ENCODE peak calls at places on chromosomes 11 and 22, in eight cellular contexts. D is lower lobe of right lung; X is CD8-positive, alpha-beta T cell; N is testis; F is PC-3; W is tibial artery; Z is cardiac muscle cell; A is heart right ventricle. G is an unnamed sample.
A peak's percentile ranks its signal among the peaks of the same experiment; 100 is the strongest.

GRCh38 chr11:45847908-45848316 is 637 bp downstream of the CRY2 start:
- DNase-seq in Z (peak; percentile 78), X (no peak), W (peak; percentile 79), N (peak; percentile 71), A (peak; percentile 49), F (peak; percentile 35), D (peak; percentile 75), G (peak; percentile 80)

GRCh38 chr11:82734120-82734479 is 436 bp upstream of the FAM181B start:
- DNase-seq in W (no peak), X (no peak), D (no peak), A (no peak), Z (no peak), N (no peak), F (no peak), G (no peak)

GRCh38 chr11:68076371-68077042 is 37.7 kb downstream of the TCIRG1 start:
- DNase-seq in D (no peak), Z (peak; percentile 42), A (no peak), F (no peak), N (no peak), X (no peak), W (no peak), G (no peak)

GRCh38 chr11:17745032-17745772 is 10.6 kb downstream of the KCNC1 start:
- DNase-seq in W (peak; percentile 60), Z (no peak), A (no peak), F (no peak), D (peak; percentile 22), N (no peak), X (no peak), G (no peak)

GRCh38 chr11:44894217-44894617 is 56.5 kb downstream of the TP53I11 start:
- DNase-seq in Z (peak; percentile 89), F (peak; percentile 65), X (peak; percentile 68), N (peak; percentile 80), W (peak; percentile 85), A (peak; percentile 73), D (peak; percentile 58), G (peak; percentile 97)

GRCh38 chr11:81002374-81002773 is 1561.5 kb upstream of the TENM4 start:
- DNase-seq in A (no peak), D (no peak), X (no peak), N (no peak), F (no peak), W (no peak), Z (no peak), G (no peak)

GRCh38 chr22:45608763-45609180 is 62.9 kb upstream of the ATXN10 start:
- DNase-seq in A (no peak), D (peak; percentile 24), X (no peak), W (no peak), Z (no peak), N (no peak), F (peak; percentile 87), G (no peak)

GRCh38 chr22:38657248-38657909 is 941 bp downstream of the CBY1 start:
- DNase-seq in Z (peak; percentile 29), N (peak; percentile 43), A (no peak), W (no peak), D (no peak), X (peak; percentile 52), F (peak; percentile 31), G (peak; percentile 70)

GRCh38 chr11:27162237-27162636 is 121.6 kb downstream of the BBOX1 start:
- DNase-seq in D (no peak), Z (no peak), X (no peak), N (no peak), A (no peak), F (no peak), W (no peak), G (no peak)

GRCh38 chr22:30260682-30261081 is 6.0 kb downstream of the OSM start:
- DNase-seq in A (no peak), W (no peak), N (no peak), F (no peak), Z (no peak), D (no peak), X (no peak), G (no peak)

GRCh38 chr11:90213322-90213721 is 9.5 kb downstream of the CHORDC1 start:
- DNase-seq in A (no peak), W (no peak), X (no peak), N (no peak), D (no peak), F (no peak), Z (no peak), G (no peak)

GRCh38 chr11:123519055-123519796 is 89.2 kb downstream of the GRAMD1B start:
- DNase-seq in N (no peak), X (no peak), D (no peak), F (peak; percentile 81), W (no peak), A (no peak), Z (no peak), G (peak; percentile 68)

GRCh38 chr22:24435861-24436351 is 8.5 kb downstream of the ADORA2A start:
- DNase-seq in Z (no peak), N (no peak), D (no peak), F (no peak), X (no peak), A (no peak), W (peak; percentile 63), G (no peak)

GRCh38 chr11:110425751-110426545 is 3.8 kb upstream of the FDX1 start:
- DNase-seq in W (no peak), X (no peak), D (no peak), F (peak; percentile 20), N (no peak), A (no peak), Z (no peak), G (no peak)

DNA sequence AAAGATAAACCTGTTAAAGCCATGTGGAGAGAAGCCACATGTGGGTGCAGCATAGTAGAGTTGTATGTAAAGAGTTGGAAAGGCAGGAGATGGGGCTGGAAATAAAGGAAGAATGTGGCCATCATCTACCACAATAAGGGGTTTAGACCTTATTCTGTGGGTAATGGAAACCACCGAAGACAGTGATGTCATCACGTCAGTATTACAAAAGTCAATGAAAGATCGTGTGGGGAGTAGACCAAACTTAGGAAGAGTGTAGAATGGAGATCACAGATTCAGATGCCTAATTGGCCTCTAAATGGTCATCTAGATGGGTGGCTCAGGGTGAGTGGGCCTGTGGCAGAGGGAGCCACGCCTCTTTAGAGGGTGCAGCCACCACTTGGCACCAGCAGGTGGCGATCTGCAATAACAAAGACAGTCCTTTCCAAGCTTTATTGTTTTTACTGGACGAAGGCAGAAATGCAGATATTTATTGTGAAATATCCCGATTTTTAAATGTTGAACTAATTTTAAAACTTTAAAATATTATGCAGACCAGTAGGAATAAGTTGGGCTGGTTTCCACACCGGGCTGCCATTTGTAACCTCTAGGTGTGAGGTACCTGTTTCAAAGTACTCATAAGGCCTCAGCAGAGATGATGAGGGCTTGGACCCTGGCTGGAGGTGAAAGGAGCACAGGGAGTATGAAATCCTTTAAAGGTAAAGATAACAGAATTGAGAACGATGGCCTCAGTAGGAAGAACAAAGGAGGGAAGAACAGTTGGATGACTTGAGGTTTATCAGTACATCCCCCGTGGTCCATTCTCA is 222.0 kb downstream of the DBX1 start:
- DNase-seq in A (peak; percentile 31), N (peak; percentile 70), Z (peak; percentile 75), W (no peak), D (peak; percentile 56), F (peak; percentile 73), X (no peak), G (peak; percentile 90)
- H3K27ac ChIP-seq in A (no peak overlapping the region), N (no peak overlapping the region), Z (no peak overlapping the region), W (no peak overlapping the region), D (no peak overlapping the region), F (peak overlapping the region; percentile 24), X (no peak overlapping the region), G (no peak overlapping the region)

GRCh38 chr11:76577921-76578654 is 92.5 kb downstream of the LRRC32 start:
- DNase-seq in W (no peak), X (no peak), Z (no peak), D (no peak), F (no peak), N (no peak), A (peak; percentile 32), G (no peak)
- H3K9me3 ChIP-seq in W (no peaks in the 10 kb centered on the region), X (no peaks in the 10 kb centered on the region), Z (no peaks in the 10 kb centered on the region), D (no peaks in the 10 kb centered on the region), F (no peaks in the 10 kb centered on the region), N (no peaks in the 10 kb centered on the region), A (no peaks in the 10 kb centered on the region), G (no peaks in the 10 kb centered on the region)

GRCh38 chr11:74225565-74225964 is 54.5 kb downstream of the PPME1 start:
- DNase-seq in F (no peak), N (no peak), W (no peak), X (no peak), D (no peak), Z (no peak), A (no peak), G (no peak)

GRCh38 chr11:74232316-74232950 is 61.3 kb downstream of the PPME1 start:
- DNase-seq in X (peak; percentile 55), D (no peak), F (no peak), A (no peak), Z (no peak), N (no peak), W (no peak), G (no peak)

GRCh38 chr11:74221816-74222215 is 50.7 kb downstream of the PPME1 start:
- DNase-seq in D (no peak), W (no peak), Z (no peak), A (no peak), N (no peak), F (no peak), X (no peak), G (no peak)

GRCh38 chr11:74226907-74227306 is 55.8 kb downstream of the PPME1 start:
- DNase-seq in A (peak; percentile 13), W (no peak), X (no peak), F (peak; percentile 32), D (no peak), Z (peak; percentile 16), N (no peak), G (peak; percentile 50)
- TF ChIP-seq CTCF in A (no peak), W (no peak), X (no peak), F (peak; percentile 45), D (no peak), Z (no peak), N (no peak), G (peak; percentile 42)

GRCh38 chr11:128300785-128301184 is 286.6 kb downstream of the ETS1 start:
- DNase-seq in X (no peak), N (no peak), Z (no peak), D (no peak), A (no peak), F (no peak), W (no peak), G (no peak)

GRCh38 chr11:128297111-128297651 is 290.2 kb downstream of the ETS1 start:
- DNase-seq in X (peak; percentile 62), F (no peak), N (no peak), W (no peak), A (no peak), D (no peak), Z (no peak), G (no peak)

GRCh38 chr11:128298271-128298670 is 289.1 kb downstream of the ETS1 start:
- DNase-seq in Z (no peak), W (no peak), X (no peak), A (no peak), N (no peak), D (no peak), F (no peak), G (no peak)

GRCh38 chr11:128299132-128299726 is 288.1 kb downstream of the ETS1 start:
- DNase-seq in N (no peak), F (no peak), D (no peak), X (no peak), A (no peak), Z (no peak), W (no peak), G (no peak)

DNA sequence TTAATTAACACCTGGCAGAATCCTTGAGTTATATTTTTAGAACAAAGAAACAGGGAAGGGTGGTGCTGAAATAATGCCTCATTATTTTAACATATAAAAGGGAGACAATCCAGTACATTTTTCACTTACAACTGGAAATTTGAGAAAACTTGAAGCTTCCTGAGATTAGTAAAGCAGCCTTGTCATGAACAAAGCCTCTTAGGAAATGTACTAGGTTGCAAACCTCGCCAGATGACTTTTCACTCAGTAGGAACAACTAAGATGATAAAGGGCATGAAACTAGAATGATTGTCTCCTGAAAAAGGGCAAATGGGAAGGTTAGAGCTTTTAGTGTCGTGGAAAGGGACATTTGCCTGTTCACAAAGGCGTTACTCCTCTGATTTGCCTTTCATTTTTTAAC is 289.6 kb downstream of the ETS1 start:
- DNase-seq in D (no peak), W (no peak), X (no peak), N (no peak), F (no peak), Z (no peak), A (no peak), G (no peak)
- H3K27ac ChIP-seq in D (peak overlapping the region; percentile 39), W (no peak overlapping the region), X (peak overlapping the region; percentile 13), N (no peak overlapping the region), F (no peak overlapping the region), Z (no peak overlapping the region), A (peak overlapping the region; percentile 76), G (no peak overlapping the region)

G was measured in endodermal cell.